ENCODE peak calls at places on chromosomes 5 and 9, in four cellular contexts. W is CD8-positive, alpha-beta T cell; K is CD8-positive, alpha-beta memory T cell; F is heart right ventricle. T is an unnamed sample.

GRCh38 chr5:170105643-170106611 is at the start of gene FOXI1:
- DNase-seq in W (no peak), F (no peak), K (no peak), T (no peak)

GRCh38 chr5:129996896-129997295 is 92.6 kb downstream of the CHSY3 start:
- DNase-seq in K (no peak), W (no peak), F (no peak), T (no peak)

GRCh38 chr9:73741316-73741715 is 589.7 kb downstream of the ANXA1 start:
- DNase-seq in K (no peak), F (no peak), W (no peak), T (no peak)

GRCh38 chr9:34584970-34585369 is 4.6 kb downstream of the CNTFR start:
- DNase-seq in F (no peak), W (no peak), K (no peak), T (no peak)

GRCh38 chr5:80967500-80968181 is 7.5 kb downstream of the RASGRF2 start:
- DNase-seq in K (no peak), W (no peak), F (peak; percentile 25), T (no peak)

GRCh38 chr9:107367727-107368502 is 84.8 kb downstream of the RAD23B start:
- DNase-seq in F (no peak), K (no peak), W (no peak), T (no peak)

GRCh38 chr9:31393240-31393639 is 991.2 kb upstream of the ACO1 start:
- DNase-seq in W (no peak), K (no peak), F (no peak), T (no peak)

GRCh38 chr9:96557921-96558320 is 61.7 kb downstream of the CDC14B start:
- DNase-seq in K (no peak), W (no peak), F (no peak), T (no peak)

GRCh38 chr5:120778491-120779293 is 314.6 kb downstream of the PRR16 start:
- DNase-seq in K (no peak), F (no peak), W (no peak), T (no peak)

GRCh38 chr5:44638286-44638869 is 170.4 kb upstream of the MRPS30 start:
- DNase-seq in W (no peak), K (no peak), F (no peak), T (no peak)

GRCh38 chr5:123125953-123126352 is 36.9 kb downstream of the PRDM6 start:
- DNase-seq in W (no peak), F (no peak), K (no peak), T (no peak)

GRCh38 chr9:121455527-121456239 is 44.0 kb downstream of the GGTA1 start:
- DNase-seq in W (peak; percentile 39), K (peak; percentile 21), F (no peak), T (peak; percentile 8)

GRCh38 chr9:126664893-126665695 is 51.4 kb downstream of the LMX1B start:
- DNase-seq in K (no peak), W (no peak), F (no peak), T (no peak)

GRCh38 chr5:154708845-154709244 is 46.3 kb upstream of the LARP1 start:
- DNase-seq in W (no peak), F (no peak), K (no peak), T (no peak)

GRCh38 chr9:134188421-134189166 is 24.2 kb upstream of the RNU6ATAC start:
- DNase-seq in F (no peak), K (no peak), W (no peak), T (no peak)

GRCh38 chr5:10601246-10602030 is 37.6 kb downstream of the ANKRD33B start:
- DNase-seq in K (no peak), F (peak; percentile 90), W (no peak), T (no peak)

GRCh38 chr9:23754551-23754950 is 71.5 kb downstream of the ELAVL2 start:
- DNase-seq in W (no peak), F (no peak), K (no peak), T (no peak)

GRCh38 chr9:33988219-33988890 is 60.3 kb downstream of the UBAP2 start:
- DNase-seq in F (no peak), W (no peak), K (no peak), T (peak; percentile 10)

GRCh38 chr9:120386390-120387131 is 193.4 kb downstream of the CDK5RAP2 start:
- DNase-seq in K (no peak), W (no peak), F (no peak), T (no peak)

GRCh38 chr5:88875609-88876234 is 7.3 kb downstream of the MEF2C start:
- DNase-seq in W (no peak), K (no peak), F (no peak), T (no peak)

GRCh38 chr5:128403350-128403749 is 134.7 kb downstream of the FBN2 start:
- DNase-seq in F (no peak), K (no peak), W (no peak), T (no peak)

GRCh38 chr5:151630088-151630487 is 39.0 kb upstream of the FAT2 start:
- DNase-seq in K (no peak), F (no peak), W (no peak), T (no peak)

GRCh38 chr5:66945389-66946349 is 250.9 kb downstream of the CD180 start:
- DNase-seq in K (no peak), W (no peak), F (no peak), T (no peak)

GRCh38 chr9:107626118-107626517 is 136.5 kb upstream of the KLF4 start:
- DNase-seq in F (no peak), W (no peak), K (no peak), T (no peak)

GRCh38 chr5:62115009-62115408 is 191.0 kb upstream of the KIF2A start:
- DNase-seq in W (no peak), F (no peak), K (no peak), T (no peak)

DNA sequence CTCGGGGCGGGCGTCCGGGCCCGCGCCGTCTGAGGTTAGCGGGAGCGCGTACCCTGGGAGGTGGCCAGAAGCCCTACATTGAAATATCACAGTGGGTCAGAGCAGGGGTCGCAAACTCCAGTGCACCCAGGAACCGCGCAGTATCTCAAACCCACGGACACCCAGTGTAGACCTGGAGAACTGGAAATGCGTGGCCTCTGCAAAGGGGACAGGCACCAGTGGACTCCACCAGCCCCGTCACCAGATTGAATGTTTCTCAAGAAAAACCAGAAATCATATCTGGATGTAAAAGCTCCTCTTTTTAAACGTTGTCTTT is 117.6 kb upstream of the SMIM23 start:
- DNase-seq in K (no peak), F (no peak), W (no peak), T (no peak)
- H3K27ac ChIP-seq in K (no peak overlapping the region), F (peak overlapping the region; percentile 71), W (no peak overlapping the region), T (no peak overlapping the region)

GRCh38 chr9:5801739-5802113 is 31.2 kb downstream of the ERMP1 start:
- DNase-seq in K (no peak), W (no peak), F (no peak), T (no peak)

GRCh38 chr9:5798581-5798980 is 34.3 kb downstream of the ERMP1 start:
- DNase-seq in W (no peak), K (no peak), F (no peak), T (no peak)

GRCh38 chr9:5796298-5796697 is 36.6 kb downstream of the ERMP1 start:
- DNase-seq in K (no peak), F (no peak), W (no peak), T (no peak)

GRCh38 chr9:5799314-5799713 is 33.6 kb downstream of the ERMP1 start:
- DNase-seq in F (no peak), W (no peak), K (no peak), T (no peak)

GRCh38 chr9:5800969-5801738 is 31.8 kb downstream of the ERMP1 start:
- DNase-seq in W (no peak), K (no peak), F (no peak), T (peak; percentile 35)
- H3K4me3 ChIP-seq in W (no peak overlapping the region), K (no peak overlapping the region), F (no peak overlapping the region), T (no peak overlapping the region)

GRCh38 chr5:54537720-54538119 is 20.2 kb downstream of the SNX18 start:
- DNase-seq in F (no peak), K (no peak), W (no peak), T (no peak)
- H3K4me1 ChIP-seq in F (peaks cover 68% of the 10 kb centered on the region), K (no peaks in the 10 kb centered on the region), W (peaks cover 5% of the 10 kb centered on the region), T (peaks cover 5% of the 10 kb centered on the region)

GRCh38 chr9:115254781-115255180 is 136.8 kb upstream of the TNC start:
- DNase-seq in F (no peak), K (no peak), W (no peak), T (no peak)
- H3K27ac ChIP-seq in F (no peak overlapping the region), K (no peak overlapping the region), W (no peak overlapping the region), T (no peak overlapping the region)

GRCh38 chr9:503331-503730 is 288.7 kb downstream of the DOCK8 start:
- DNase-seq in W (no peak), F (no peak), K (no peak), T (no peak)
- H3K4me3 ChIP-seq in W (peak overlapping the region; percentile 90), F (peak overlapping the region; percentile 60), K (peak overlapping the region; percentile 77), T (peak overlapping the region; percentile 57)

GRCh38 chr5:78512440-78512839 is 136.1 kb downstream of the LHFPL2 start:
- DNase-seq in F (no peak), W (no peak), K (no peak), T (no peak)

GRCh38 chr5:78508231-78508765 is 140.3 kb downstream of the LHFPL2 start:
- DNase-seq in F (no peak), W (no peak), K (no peak), T (no peak)

GRCh38 chr5:78509145-78509865 is 139.3 kb downstream of the LHFPL2 start:
- DNase-seq in K (no peak), F (no peak), W (no peak), T (no peak)

GRCh38 chr5:78511116-78511906 is 137.3 kb downstream of the LHFPL2 start:
- DNase-seq in W (no peak), K (no peak), F (no peak), T (no peak)

GRCh38 chr5:78509884-78510769 is 138.4 kb downstream of the LHFPL2 start:
- DNase-seq in F (peak; percentile 63), K (peak; percentile 14), W (no peak), T (peak; percentile 32)
- H3K4me1 ChIP-seq in F (peaks cover 73% of the 10 kb centered on the region), K (peaks cover 8% of the 10 kb centered on the region), W (peaks cover 9% of the 10 kb centered on the region), T (peaks cover 16% of the 10 kb centered on the region)

GRCh38 chr5:178150977-178151734 is 2.5 kb downstream of the NHP2 start:
- DNase-seq in W (no peak), K (no peak), F (no peak), T (no peak)

GRCh38 chr5:178155065-178155464 is 1.4 kb upstream of the NHP2 start:
- DNase-seq in K (no peak), F (no peak), W (no peak), T (no peak)

GRCh38 chr5:178149199-178149932 is 4.3 kb downstream of the NHP2 start:
- DNase-seq in F (no peak), W (no peak), K (no peak), T (no peak)

GRCh38 chr5:178152491-178153444 is 917 bp downstream of the NHP2 start:
- DNase-seq in K (no peak), W (no peak), F (no peak), T (no peak)

GRCh38 chr5:178153530-178154340 is at the start of gene NHP2:
- DNase-seq in W (peak; percentile 93), F (peak; percentile 99), K (peak; percentile 95), T (peak; percentile 94)
- H3K27ac ChIP-seq in W (peak within 1 kb of the TSS; percentile 51), F (peak within 1 kb of the TSS; percentile 77), K (peak within 1 kb of the TSS; percentile 52), T (peak within 1 kb of the TSS; percentile 68)

GRCh38 chr5:95530441-95530840 is 24.3 kb downstream of the SKIC3 start:
- DNase-seq in K (no peak), W (no peak), F (no peak), T (no peak)
- H3K4me3 ChIP-seq in K (no peak overlapping the region), W (no peak overlapping the region), F (no peak overlapping the region), T (no peak overlapping the region)